ENCODE peak calls at places on chromosomes 3 and 15, in four cellular contexts. One of them, this sample, is unnamed.

GRCh38 chr3:59502806-59503205 is 453.0 kb upstream of the CFAP20DC start:
- DNase-seq in B cell: no peak
- DNase-seq in astrocyte: peak; percentile 90
- DNase-seq in effector memory CD8-positive, alpha-beta T cell: no peak
- DNase-seq in this sample: no peak

GRCh38 chr15:89383635-89384604 is 49.3 kb upstream of the POLG start:
- DNase-seq in B cell: no peak
- DNase-seq in astrocyte: peak; percentile 8
- DNase-seq in effector memory CD8-positive, alpha-beta T cell: no peak
- DNase-seq in this sample: peak; percentile 56

GRCh38 chr15:38479286-38479685 is 25.4 kb downstream of the FAM98B start:
- DNase-seq in B cell: no peak
- DNase-seq in astrocyte: no peak
- DNase-seq in effector memory CD8-positive, alpha-beta T cell: no peak
- DNase-seq in this sample: no peak

GRCh38 chr15:68342351-68342750 is 64.8 kb downstream of the FEM1B start:
- DNase-seq in B cell: no peak
- DNase-seq in astrocyte: no peak
- DNase-seq in effector memory CD8-positive, alpha-beta T cell: no peak
- DNase-seq in this sample: no peak

GRCh38 chr3:31343075-31343474 is 189.7 kb upstream of the STT3B start:
- DNase-seq in B cell: no peak
- DNase-seq in astrocyte: peak; percentile 77
- DNase-seq in effector memory CD8-positive, alpha-beta T cell: no peak
- DNase-seq in this sample: no peak

GRCh38 chr15:37261685-37262084 is 161.3 kb upstream of the MEIS2 start:
- DNase-seq in B cell: no peak
- DNase-seq in astrocyte: no peak
- DNase-seq in effector memory CD8-positive, alpha-beta T cell: no peak
- DNase-seq in this sample: no peak

GRCh38 chr15:52011711-52012144 is 7.3 kb upstream of the MAPK6 start:
- DNase-seq in B cell: no peak
- DNase-seq in astrocyte: peak; percentile 33
- DNase-seq in effector memory CD8-positive, alpha-beta T cell: no peak
- DNase-seq in this sample: no peak

GRCh38 chr3:150528359-150528797 is 17.9 kb downstream of the SERP1 start:
- DNase-seq in B cell: peak; percentile 42
- DNase-seq in astrocyte: no peak
- DNase-seq in effector memory CD8-positive, alpha-beta T cell: no peak
- DNase-seq in this sample: no peak

GRCh38 chr3:129543156-129543790 is at the start of gene H1-8:
- DNase-seq in B cell: no peak
- DNase-seq in astrocyte: no peak
- DNase-seq in effector memory CD8-positive, alpha-beta T cell: no peak
- DNase-seq in this sample: no peak

GRCh38 chr3:151630938-151631417 is 102.7 kb upstream of the AADACL2 start:
- DNase-seq in B cell: no peak
- DNase-seq in astrocyte: peak; percentile 83
- DNase-seq in effector memory CD8-positive, alpha-beta T cell: no peak
- DNase-seq in this sample: no peak

GRCh38 chr15:100043069-100043641 is 298.6 kb downstream of the ADAMTS17 start:
- DNase-seq in B cell: no peak
- DNase-seq in astrocyte: peak; percentile 87
- DNase-seq in effector memory CD8-positive, alpha-beta T cell: no peak
- DNase-seq in this sample: no peak

GRCh38 chr3:70308760-70309159 is 3.7 kb downstream of the MDFIC2 start:
- DNase-seq in B cell: no peak
- DNase-seq in astrocyte: peak; percentile 1
- DNase-seq in effector memory CD8-positive, alpha-beta T cell: no peak
- DNase-seq in this sample: no peak

GRCh38 chr3:58575986-58576652 is 1.1 kb downstream of the FAM107A start:
- DNase-seq in B cell: no peak
- DNase-seq in astrocyte: no peak
- DNase-seq in effector memory CD8-positive, alpha-beta T cell: no peak
- DNase-seq in this sample: no peak

This sample was measured in amygdala.